ENCODE peak calls at places on chromosomes 6 and 20, in nine cellular contexts. I, Z, U, J, G, K, S, W and Q are unnamed samples.

GRCh38 chr6:90249044-90249443 is 47.6 kb downstream of the BACH2 start:
- DNase-seq in W (no peak), I (no peak), J (no peak), G (no peak), Z (no peak), S (no peak), K (no peak), U (no peak), Q (no peak)

GRCh38 chr6:147260091-147260490 is 55.9 kb downstream of the STXBP5 start:
- DNase-seq in U (no peak), S (no peak), I (no peak), Z (no peak), K (no peak), G (no peak), W (no peak), J (no peak), Q (no peak)

GRCh38 chr6:5132741-5133140 is 47.6 kb downstream of the PPP1R3G start:
- DNase-seq in Z (no peak), I (peak; percentile 89), J (no peak), S (peak; percentile 88), K (no peak), G (no peak), W (peak; percentile 34), U (peak; percentile 37), Q (no peak)

GRCh38 chr20:61694666-61695065 is 371.0 kb downstream of the TAF4 start:
- DNase-seq in I (peak; percentile 67), K (no peak), J (no peak), Z (no peak), U (no peak), W (no peak), G (no peak), S (no peak), Q (no peak)

GRCh38 chr6:95197590-95197989 is 379.7 kb upstream of the MANEA start:
- DNase-seq in S (no peak), I (no peak), Z (no peak), U (no peak), G (no peak), W (no peak), K (no peak), J (no peak), Q (no peak)

GRCh38 chr6:33779305-33779704 is 9.6 kb downstream of the LEMD2 start:
- DNase-seq in Z (no peak), U (no peak), W (no peak), J (no peak), K (no peak), S (no peak), I (no peak), G (no peak), Q (no peak)

GRCh38 chr6:100657678-100658330 is 193.1 kb upstream of the SIM1 start:
- DNase-seq in K (no peak), S (peak; percentile 34), I (no peak), Z (peak; percentile 28), W (no peak), G (no peak), J (no peak), U (no peak), Q (no peak)

GRCh38 chr6:80376411-80376810 is 269.9 kb downstream of the BCKDHB start:
- DNase-seq in K (no peak), W (no peak), S (no peak), G (no peak), U (no peak), Z (no peak), J (no peak), I (no peak), Q (no peak)

GRCh38 chr6:129755787-129756186 is 45.8 kb upstream of the ARHGAP18 start:
- DNase-seq in W (no peak), S (no peak), G (no peak), K (no peak), J (no peak), I (no peak), U (no peak), Z (no peak), Q (no peak)

GRCh38 chr20:24963672-24964517 is 14.8 kb downstream of the CST7 start:
- DNase-seq in W (no peak), S (no peak), Z (no peak), I (no peak), K (no peak), U (no peak), G (no peak), J (no peak), Q (no peak)

GRCh38 chr6:30341249-30341648 is 3.7 kb upstream of the RPP21 start:
- DNase-seq in W (no peak), I (no peak), Z (no peak), J (no peak), S (no peak), K (no peak), G (no peak), U (no peak), Q (no peak)

GRCh38 chr6:26445934-26446667 is 5.8 kb downstream of the BTN3A3 start:
- DNase-seq in Z (no peak), W (no peak), G (no peak), S (no peak), K (no peak), I (no peak), U (no peak), J (no peak), Q (peak; percentile 34)

GRCh38 chr6:37535701-37536461 is 36.2 kb upstream of the CCDC167 start:
- DNase-seq in K (no peak), S (no peak), I (no peak), J (no peak), U (peak; percentile 42), G (no peak), W (peak; percentile 22), Z (no peak), Q (peak; percentile 69)

GRCh38 chr20:57783956-57784837 is 74.4 kb upstream of the PMEPA1 start:
- DNase-seq in Z (no peak), W (no peak), J (no peak), G (no peak), K (no peak), S (no peak), U (no peak), I (no peak), Q (no peak)

GRCh38 chr6:33144373-33144772 is 47.9 kb downstream of the COL11A2 start:
- DNase-seq in I (no peak), K (no peak), W (peak; percentile 15), G (no peak), S (no peak), Z (peak; percentile 52), J (peak; percentile 68), U (no peak), Q (no peak)

GRCh38 chr6:108145639-108146038 is 20.2 kb upstream of the NR2E1 start:
- DNase-seq in G (no peak), U (no peak), W (no peak), S (no peak), I (no peak), Z (no peak), J (no peak), K (no peak), Q (no peak)

GRCh38 chr20:50333856-50334255 is 143.2 kb downstream of the CEBPB start:
- DNase-seq in Z (no peak), S (no peak), K (no peak), G (no peak), U (no peak), I (no peak), W (no peak), J (no peak), Q (no peak)

GRCh38 chr6:88705601-88706000 is 257.8 kb downstream of the RNGTT start:
- DNase-seq in K (no peak), W (no peak), G (no peak), Z (no peak), U (no peak), S (no peak), J (no peak), I (no peak), Q (peak; percentile 0)

GRCh38 chr6:72776456-72776855 is 154.6 kb downstream of the KCNQ5 start:
- DNase-seq in U (no peak), J (no peak), S (no peak), Z (peak; percentile 61), W (no peak), G (no peak), K (no peak), I (no peak), Q (no peak)

GRCh38 chr20:5184684-5185083 is 57.9 kb downstream of the CDS2 start:
- DNase-seq in Z (no peak), G (no peak), S (no peak), J (no peak), I (no peak), K (no peak), U (no peak), W (no peak), Q (no peak)